ENCODE peak calls at places on chromosomes 2 and 18, in five cellular contexts. One of them, this sample, is unnamed.

GRCh38 chr2:112150447-112150846 is 12.3 kb downstream of the FBLN7 start:
- DNase-seq in heart right ventricle: no peak
- DNase-seq in GM06990: no peak
- DNase-seq in ovary: no peak
- DNase-seq in fibroblast of lung: peak; percentile 92
- DNase-seq in this sample: no peak

GRCh38 chr2:126790987-126791780 is 107.5 kb upstream of the TEX51 start:
- DNase-seq in GM06990: no peak
- DNase-seq in ovary: no peak
- DNase-seq in fibroblast of lung: no peak
- DNase-seq in heart right ventricle: no peak
- DNase-seq in this sample: no peak

GRCh38 chr18:21203842-21204241 is 38.2 kb upstream of the GREB1L start:
- DNase-seq in ovary: no peak
- DNase-seq in GM06990: no peak
- DNase-seq in fibroblast of lung: no peak
- DNase-seq in heart right ventricle: no peak
- DNase-seq in this sample: no peak

GRCh38 chr2:222622900-222623299 is 33.0 kb downstream of the FARSB start:
- DNase-seq in fibroblast of lung: no peak
- DNase-seq in ovary: no peak
- DNase-seq in heart right ventricle: no peak
- DNase-seq in GM06990: no peak
- DNase-seq in this sample: no peak

GRCh38 chr18:6219116-6219717 is 195.5 kb downstream of the L3MBTL4 start:
- DNase-seq in fibroblast of lung: peak; percentile 56
- DNase-seq in heart right ventricle: peak; percentile 15
- DNase-seq in GM06990: no peak
- DNase-seq in ovary: no peak
- DNase-seq in this sample: no peak

GRCh38 chr2:109436635-109437225 is 177.0 kb downstream of the SEPTIN10 start:
- DNase-seq in fibroblast of lung: no peak
- DNase-seq in heart right ventricle: no peak
- DNase-seq in GM06990: no peak
- DNase-seq in ovary: no peak
- DNase-seq in this sample: no peak

GRCh38 chr18:2805970-2806943 is 40.5 kb upstream of the EMILIN2 start:
- DNase-seq in GM06990: no peak
- DNase-seq in fibroblast of lung: peak; percentile 39
- DNase-seq in ovary: no peak
- DNase-seq in heart right ventricle: no peak
- DNase-seq in this sample: no peak

GRCh38 chr18:7946724-7947377 is 379.7 kb downstream of the PTPRM start:
- DNase-seq in ovary: peak; percentile 46
- DNase-seq in heart right ventricle: no peak
- DNase-seq in GM06990: no peak
- DNase-seq in fibroblast of lung: peak; percentile 79
- DNase-seq in this sample: no peak

GRCh38 chr2:240423788-240424191 is 11.7 kb upstream of the GPC1 start:
- DNase-seq in fibroblast of lung: no peak
- DNase-seq in ovary: peak; percentile 7
- DNase-seq in GM06990: no peak
- DNase-seq in heart right ventricle: peak; percentile 4
- DNase-seq in this sample: no peak

GRCh38 chr2:3827673-3828575 is 124.5 kb downstream of the DCDC2C start:
- DNase-seq in fibroblast of lung: no peak
- DNase-seq in heart right ventricle: no peak
- DNase-seq in GM06990: no peak
- DNase-seq in ovary: no peak
- DNase-seq in this sample: peak; percentile 47

GRCh38 chr2:85949280-85949679 is 60.5 kb upstream of the ST3GAL5 start:
- DNase-seq in ovary: no peak
- DNase-seq in heart right ventricle: no peak
- DNase-seq in fibroblast of lung: no peak
- DNase-seq in GM06990: no peak
- DNase-seq in this sample: no peak

GRCh38 chr2:235669983-235670962 is 176.4 kb downstream of the AGAP1 start:
- DNase-seq in fibroblast of lung: peak; percentile 81
- DNase-seq in ovary: peak; percentile 72
- DNase-seq in GM06990: no peak
- DNase-seq in heart right ventricle: peak; percentile 64
- DNase-seq in this sample: no peak

GRCh38 chr2:233384017-233384416 is 29.7 kb downstream of the DGKD start:
- DNase-seq in fibroblast of lung: no peak
- DNase-seq in GM06990: no peak
- DNase-seq in heart right ventricle: no peak
- DNase-seq in ovary: no peak
- DNase-seq in this sample: no peak

DNA sequence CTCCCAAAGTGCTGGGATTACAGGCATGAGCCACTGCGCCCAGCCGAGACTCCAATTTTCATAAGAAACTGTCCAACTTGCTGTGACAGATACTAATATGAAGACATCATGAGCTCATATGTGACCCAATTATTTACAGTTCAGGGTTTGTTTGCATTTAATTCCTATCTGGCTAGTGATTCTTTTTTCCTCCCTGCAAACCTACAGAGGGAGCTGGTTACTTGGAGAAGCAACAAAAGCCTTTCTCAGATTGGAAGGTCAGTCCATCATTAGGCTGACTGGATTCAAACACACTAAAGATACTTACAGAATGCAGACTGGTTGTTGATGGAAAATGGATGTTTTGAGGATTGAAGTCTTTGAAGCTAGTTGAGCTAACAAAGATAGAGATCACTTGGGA is 176.4 kb downstream of the ANKRD44 start:
- DNase-seq in GM06990: no peak
- DNase-seq in fibroblast of lung: peak; percentile 23
- DNase-seq in ovary: no peak
- DNase-seq in heart right ventricle: no peak
- DNase-seq in this sample: no peak
- TF ChIP-seq CTCF in GM06990: no peak
- TF ChIP-seq CTCF in fibroblast of lung: peak; percentile 23
- TF ChIP-seq CTCF in ovary: no peak
- TF ChIP-seq CTCF in heart right ventricle: no peak
- TF ChIP-seq CTCF in this sample: peak; percentile 2

GRCh38 chr2:241598061-241598460 is 38.9 kb downstream of the THAP4 start:
- DNase-seq in GM06990: no peak
- DNase-seq in ovary: no peak
- DNase-seq in fibroblast of lung: no peak
- DNase-seq in heart right ventricle: no peak
- DNase-seq in this sample: no peak

GRCh38 chr2:241597561-241597960 is 39.0 kb downstream of the BOK start:
- DNase-seq in ovary: no peak
- DNase-seq in GM06990: no peak
- DNase-seq in heart right ventricle: no peak
- DNase-seq in fibroblast of lung: no peak
- DNase-seq in this sample: no peak

GRCh38 chr2:241595600-241596140 is 37.1 kb downstream of the BOK start:
- DNase-seq in GM06990: no peak
- DNase-seq in heart right ventricle: no peak
- DNase-seq in ovary: no peak
- DNase-seq in fibroblast of lung: no peak
- DNase-seq in this sample: no peak

GRCh38 chr2:241601841-241602240 is 35.1 kb downstream of the THAP4 start:
- DNase-seq in fibroblast of lung: no peak
- DNase-seq in ovary: no peak
- DNase-seq in heart right ventricle: no peak
- DNase-seq in GM06990: no peak
- DNase-seq in this sample: no peak

DNA sequence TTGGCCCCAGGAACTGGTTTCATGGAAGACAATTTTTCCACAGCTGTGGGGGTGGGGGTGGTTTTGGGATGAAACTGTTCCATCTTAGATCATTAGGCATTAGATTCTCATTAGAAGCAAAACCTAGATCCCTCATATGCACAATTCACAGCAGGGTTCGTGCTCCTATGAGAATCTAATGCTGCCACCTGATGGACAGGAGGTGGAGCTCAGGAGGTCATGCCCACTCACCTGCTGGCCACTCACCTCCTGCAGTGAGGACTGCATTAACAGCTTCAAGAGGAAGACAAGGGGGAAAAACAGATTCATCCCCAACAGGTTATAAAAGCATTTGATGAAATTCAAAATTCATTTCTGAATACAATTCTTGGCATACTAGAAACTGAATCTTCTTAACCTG is 38.5 kb downstream of the THAP4 start:
- DNase-seq in fibroblast of lung: no peak
- DNase-seq in ovary: no peak
- DNase-seq in heart right ventricle: no peak
- DNase-seq in GM06990: no peak
- DNase-seq in this sample: no peak
- TF ChIP-seq CTCF in fibroblast of lung: no peak
- TF ChIP-seq CTCF in ovary: no peak
- TF ChIP-seq CTCF in heart right ventricle: no peak
- TF ChIP-seq CTCF in GM06990: peak; percentile 21
- TF ChIP-seq CTCF in this sample: peak; percentile 41

GRCh38 chr2:227853204-227853629 is 18.2 kb upstream of the DAW1 start:
- DNase-seq in GM06990: no peak
- DNase-seq in fibroblast of lung: peak; percentile 99
- DNase-seq in ovary: no peak
- DNase-seq in heart right ventricle: no peak
- DNase-seq in this sample: no peak
- TF ChIP-seq CTCF in GM06990: no peak
- TF ChIP-seq CTCF in fibroblast of lung: no peak
- TF ChIP-seq CTCF in ovary: no peak
- TF ChIP-seq CTCF in heart right ventricle: no peak
- TF ChIP-seq CTCF in this sample: no peak

GRCh38 chr18:37343542-37343851 is 222.1 kb downstream of the CELF4 start:
- DNase-seq in ovary: no peak
- DNase-seq in GM06990: no peak
- DNase-seq in fibroblast of lung: no peak
- DNase-seq in heart right ventricle: no peak
- DNase-seq in this sample: no peak
- TF ChIP-seq CTCF in ovary: no peak
- TF ChIP-seq CTCF in GM06990: no peak
- TF ChIP-seq CTCF in fibroblast of lung: no peak
- TF ChIP-seq CTCF in heart right ventricle: no peak
- TF ChIP-seq CTCF in this sample: no peak

GRCh38 chr2:46298272-46298521 is 990 bp downstream of the EPAS1 start:
- DNase-seq in heart right ventricle: no peak
- DNase-seq in GM06990: peak; percentile 20
- DNase-seq in fibroblast of lung: no peak
- DNase-seq in ovary: no peak
- DNase-seq in this sample: no peak

GRCh38 chr2:46297546-46298271 is 502 bp downstream of the EPAS1 start:
- DNase-seq in fibroblast of lung: no peak
- DNase-seq in GM06990: peak; percentile 50
- DNase-seq in ovary: peak; percentile 75
- DNase-seq in heart right ventricle: peak; percentile 70
- DNase-seq in this sample: peak; percentile 76

GRCh38 chr2:46298522-46299351 is 1.5 kb downstream of the EPAS1 start:
- DNase-seq in GM06990: no peak
- DNase-seq in fibroblast of lung: peak; percentile 39
- DNase-seq in heart right ventricle: peak; percentile 77
- DNase-seq in ovary: peak; percentile 80
- DNase-seq in this sample: peak; percentile 70

GRCh38 chr2:46300406-46300832 is 3.2 kb downstream of the EPAS1 start:
- DNase-seq in heart right ventricle: no peak
- DNase-seq in GM06990: no peak
- DNase-seq in fibroblast of lung: no peak
- DNase-seq in ovary: no peak
- DNase-seq in this sample: no peak

GRCh38 chr2:46299365-46300263 is 2.4 kb downstream of the EPAS1 start:
- DNase-seq in GM06990: no peak
- DNase-seq in fibroblast of lung: peak; percentile 68
- DNase-seq in ovary: peak; percentile 75
- DNase-seq in heart right ventricle: peak; percentile 74
- DNase-seq in this sample: peak; percentile 48
- TF ChIP-seq CTCF in GM06990: no peak
- TF ChIP-seq CTCF in fibroblast of lung: no peak
- TF ChIP-seq CTCF in ovary: no peak
- TF ChIP-seq CTCF in heart right ventricle: no peak
- TF ChIP-seq CTCF in this sample: no peak

GRCh38 chr2:28390241-28390856 is 2.3 kb upstream of the FOSL2 start:
- DNase-seq in heart right ventricle: peak; percentile 87
- DNase-seq in GM06990: peak; percentile 79
- DNase-seq in ovary: peak; percentile 95
- DNase-seq in fibroblast of lung: peak; percentile 92
- DNase-seq in this sample: peak; percentile 82

GRCh38 chr2:28392297-28393114 is at the start of gene FOSL2:
- DNase-seq in heart right ventricle: peak; percentile 94
- DNase-seq in ovary: peak; percentile 97
- DNase-seq in fibroblast of lung: peak; percentile 100
- DNase-seq in GM06990: peak; percentile 92
- DNase-seq in this sample: peak; percentile 94

GRCh38 chr2:28390857-28391563 is 1.6 kb upstream of the FOSL2 start:
- DNase-seq in fibroblast of lung: peak; percentile 89
- DNase-seq in GM06990: no peak
- DNase-seq in heart right ventricle: peak; percentile 89
- DNase-seq in ovary: peak; percentile 90
- DNase-seq in this sample: no peak

GRCh38 chr2:28393115-28393836 is 618 bp downstream of the FOSL2 start:
- DNase-seq in GM06990: peak; percentile 58
- DNase-seq in fibroblast of lung: peak; percentile 69
- DNase-seq in ovary: peak; percentile 74
- DNase-seq in heart right ventricle: peak; percentile 76
- DNase-seq in this sample: peak; percentile 73

GRCh38 chr2:28391564-28392296 is 928 bp upstream of the FOSL2 start:
- DNase-seq in fibroblast of lung: peak; percentile 84
- DNase-seq in heart right ventricle: peak; percentile 93
- DNase-seq in ovary: peak; percentile 91
- DNase-seq in GM06990: peak; percentile 61
- DNase-seq in this sample: peak; percentile 70
- TF ChIP-seq CTCF in fibroblast of lung: no peak
- TF ChIP-seq CTCF in heart right ventricle: no peak
- TF ChIP-seq CTCF in ovary: no peak
- TF ChIP-seq CTCF in GM06990: no peak
- TF ChIP-seq CTCF in this sample: peak; percentile 1

DNA sequence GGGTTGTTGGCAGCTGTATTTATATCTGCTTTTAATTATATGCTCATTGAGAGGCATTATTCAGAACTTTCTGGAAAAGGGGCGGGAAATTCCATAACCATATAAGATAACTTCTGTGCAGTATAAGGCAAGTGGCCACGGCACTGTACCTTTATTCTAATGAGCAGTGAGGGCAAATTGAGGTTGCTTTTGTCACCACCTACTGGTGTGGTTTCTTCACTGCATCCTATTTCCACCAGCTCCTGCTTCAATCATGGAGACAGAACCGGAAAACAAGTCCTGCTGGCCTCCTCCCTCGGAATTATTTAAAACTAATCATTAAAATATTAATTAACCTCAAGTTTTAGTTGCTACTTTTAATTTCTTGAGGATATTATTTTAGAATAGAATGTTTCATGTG is 759.4 kb downstream of the CBLN2 start:
- DNase-seq in ovary: no peak
- DNase-seq in fibroblast of lung: no peak
- DNase-seq in GM06990: no peak
- DNase-seq in heart right ventricle: no peak
- DNase-seq in this sample: peak; percentile 6
- TF ChIP-seq CTCF in ovary: no peak
- TF ChIP-seq CTCF in fibroblast of lung: no peak
- TF ChIP-seq CTCF in GM06990: peak; percentile 20
- TF ChIP-seq CTCF in heart right ventricle: no peak
- TF ChIP-seq CTCF in this sample: peak; percentile 55

This sample was measured in GM13977.